ENCODE peak calls at places on chromosomes 6 and 20, in eight cellular contexts. One of them, this sample, is unnamed.

GRCh38 chr20:23622839-23623343 is 14.9 kb downstream of the CST3 start:
- DNase-seq in NCI-H1105 treated with DMSO at 0.1 percent for 48 hours: no peak
- DNase-seq in EL: peak; percentile 87
- DNase-seq in brain microvascular endothelial cell: peak; percentile 89
- DNase-seq in progenitor cell of endocrine pancreas: no peak
- DNase-seq in stimulated activated CD4-positive, alpha-beta T cell treated with anti-CD3 and anti-CD28 coated beads, Interleukin-2, amount 100 ng/mL, for 24 hours: no peak
- DNase-seq in left cardiac atrium: peak; percentile 86
- DNase-seq in AG09309: peak; percentile 57
- DNase-seq in this sample: peak; percentile 94

GRCh38 chr6:37058084-37058586 is 52.7 kb downstream of the FGD2 start:
- DNase-seq in stimulated activated CD4-positive, alpha-beta T cell treated with anti-CD3 and anti-CD28 coated beads, Interleukin-2, amount 100 ng/mL, for 24 hours: no peak
- DNase-seq in AG09309: no peak
- DNase-seq in left cardiac atrium: no peak
- DNase-seq in EL: peak; percentile 54
- DNase-seq in brain microvascular endothelial cell: no peak
- DNase-seq in progenitor cell of endocrine pancreas: no peak
- DNase-seq in NCI-H1105 treated with DMSO at 0.1 percent for 48 hours: no peak
- DNase-seq in this sample: peak; percentile 60

GRCh38 chr6:129416337-129416990 is 293.5 kb downstream of the ARHGAP18 start:
- DNase-seq in NCI-H1105 treated with DMSO at 0.1 percent for 48 hours: no peak
- DNase-seq in brain microvascular endothelial cell: no peak
- DNase-seq in progenitor cell of endocrine pancreas: no peak
- DNase-seq in stimulated activated CD4-positive, alpha-beta T cell treated with anti-CD3 and anti-CD28 coated beads, Interleukin-2, amount 100 ng/mL, for 24 hours: no peak
- DNase-seq in EL: no peak
- DNase-seq in AG09309: no peak
- DNase-seq in left cardiac atrium: peak; percentile 37
- DNase-seq in this sample: no peak

GRCh38 chr20:54062812-54063280 is 7.5 kb downstream of the BCAS1 start:
- DNase-seq in left cardiac atrium: no peak
- DNase-seq in NCI-H1105 treated with DMSO at 0.1 percent for 48 hours: peak; percentile 57
- DNase-seq in EL: peak; percentile 42
- DNase-seq in stimulated activated CD4-positive, alpha-beta T cell treated with anti-CD3 and anti-CD28 coated beads, Interleukin-2, amount 100 ng/mL, for 24 hours: no peak
- DNase-seq in brain microvascular endothelial cell: peak; percentile 8
- DNase-seq in progenitor cell of endocrine pancreas: no peak
- DNase-seq in AG09309: peak; percentile 38
- DNase-seq in this sample: no peak

GRCh38 chr20:38620501-38620900 is 18.9 kb downstream of the ARHGAP40 start:
- DNase-seq in stimulated activated CD4-positive, alpha-beta T cell treated with anti-CD3 and anti-CD28 coated beads, Interleukin-2, amount 100 ng/mL, for 24 hours: no peak
- DNase-seq in AG09309: no peak
- DNase-seq in EL: no peak
- DNase-seq in brain microvascular endothelial cell: no peak
- DNase-seq in NCI-H1105 treated with DMSO at 0.1 percent for 48 hours: no peak
- DNase-seq in left cardiac atrium: no peak
- DNase-seq in progenitor cell of endocrine pancreas: no peak
- DNase-seq in this sample: no peak

GRCh38 chr6:144194293-144194828 is 44.0 kb downstream of the STX11 start:
- DNase-seq in NCI-H1105 treated with DMSO at 0.1 percent for 48 hours: no peak
- DNase-seq in stimulated activated CD4-positive, alpha-beta T cell treated with anti-CD3 and anti-CD28 coated beads, Interleukin-2, amount 100 ng/mL, for 24 hours: no peak
- DNase-seq in EL: no peak
- DNase-seq in AG09309: no peak
- DNase-seq in progenitor cell of endocrine pancreas: no peak
- DNase-seq in brain microvascular endothelial cell: no peak
- DNase-seq in left cardiac atrium: no peak
- DNase-seq in this sample: no peak

GRCh38 chr20:57043669-57044268 is 222.7 kb downstream of the BMP7 start:
- DNase-seq in NCI-H1105 treated with DMSO at 0.1 percent for 48 hours: no peak
- DNase-seq in AG09309: no peak
- DNase-seq in stimulated activated CD4-positive, alpha-beta T cell treated with anti-CD3 and anti-CD28 coated beads, Interleukin-2, amount 100 ng/mL, for 24 hours: no peak
- DNase-seq in EL: no peak
- DNase-seq in progenitor cell of endocrine pancreas: no peak
- DNase-seq in brain microvascular endothelial cell: no peak
- DNase-seq in left cardiac atrium: no peak
- DNase-seq in this sample: no peak

GRCh38 chr6:50842446-50842845 is 23.8 kb downstream of the TFAP2B start:
- DNase-seq in AG09309: no peak
- DNase-seq in progenitor cell of endocrine pancreas: no peak
- DNase-seq in left cardiac atrium: no peak
- DNase-seq in NCI-H1105 treated with DMSO at 0.1 percent for 48 hours: no peak
- DNase-seq in EL: no peak
- DNase-seq in brain microvascular endothelial cell: no peak
- DNase-seq in stimulated activated CD4-positive, alpha-beta T cell treated with anti-CD3 and anti-CD28 coated beads, Interleukin-2, amount 100 ng/mL, for 24 hours: no peak
- DNase-seq in this sample: no peak

GRCh38 chr6:1670711-1671462 is 61.2 kb downstream of the FOXC1 start:
- DNase-seq in progenitor cell of endocrine pancreas: no peak
- DNase-seq in NCI-H1105 treated with DMSO at 0.1 percent for 48 hours: no peak
- DNase-seq in EL: peak; percentile 77
- DNase-seq in left cardiac atrium: no peak
- DNase-seq in AG09309: no peak
- DNase-seq in stimulated activated CD4-positive, alpha-beta T cell treated with anti-CD3 and anti-CD28 coated beads, Interleukin-2, amount 100 ng/mL, for 24 hours: no peak
- DNase-seq in brain microvascular endothelial cell: peak; percentile 51
- DNase-seq in this sample: peak; percentile 67

GRCh38 chr6:32432050-32432450 is 7.6 kb upstream of the HLA-DRA start:
- DNase-seq in brain microvascular endothelial cell: no peak
- DNase-seq in stimulated activated CD4-positive, alpha-beta T cell treated with anti-CD3 and anti-CD28 coated beads, Interleukin-2, amount 100 ng/mL, for 24 hours: no peak
- DNase-seq in left cardiac atrium: no peak
- DNase-seq in NCI-H1105 treated with DMSO at 0.1 percent for 48 hours: peak; percentile 26
- DNase-seq in AG09309: no peak
- DNase-seq in EL: peak; percentile 19
- DNase-seq in progenitor cell of endocrine pancreas: no peak
- DNase-seq in this sample: peak; percentile 61

GRCh38 chr20:23086056-23086551 is at the start of gene CD93:
- DNase-seq in AG09309: no peak
- DNase-seq in progenitor cell of endocrine pancreas: no peak
- DNase-seq in left cardiac atrium: peak; percentile 76
- DNase-seq in stimulated activated CD4-positive, alpha-beta T cell treated with anti-CD3 and anti-CD28 coated beads, Interleukin-2, amount 100 ng/mL, for 24 hours: peak; percentile 18
- DNase-seq in NCI-H1105 treated with DMSO at 0.1 percent for 48 hours: no peak
- DNase-seq in EL: no peak
- DNase-seq in brain microvascular endothelial cell: peak; percentile 58
- DNase-seq in this sample: peak; percentile 88

GRCh38 chr20:58212636-58213035 is 15.8 kb downstream of the ANKRD60 start:
- DNase-seq in progenitor cell of endocrine pancreas: no peak
- DNase-seq in left cardiac atrium: no peak
- DNase-seq in stimulated activated CD4-positive, alpha-beta T cell treated with anti-CD3 and anti-CD28 coated beads, Interleukin-2, amount 100 ng/mL, for 24 hours: no peak
- DNase-seq in AG09309: no peak
- DNase-seq in EL: no peak
- DNase-seq in NCI-H1105 treated with DMSO at 0.1 percent for 48 hours: peak; percentile 19
- DNase-seq in brain microvascular endothelial cell: no peak
- DNase-seq in this sample: no peak

GRCh38 chr20:49870261-49870660 is 45.1 kb downstream of the SPATA2 start:
- DNase-seq in stimulated activated CD4-positive, alpha-beta T cell treated with anti-CD3 and anti-CD28 coated beads, Interleukin-2, amount 100 ng/mL, for 24 hours: no peak
- DNase-seq in NCI-H1105 treated with DMSO at 0.1 percent for 48 hours: no peak
- DNase-seq in progenitor cell of endocrine pancreas: no peak
- DNase-seq in EL: no peak
- DNase-seq in left cardiac atrium: no peak
- DNase-seq in AG09309: no peak
- DNase-seq in brain microvascular endothelial cell: no peak
- DNase-seq in this sample: no peak

GRCh38 chr6:4180653-4181255 is 45.4 kb upstream of the ECI2 start:
- DNase-seq in stimulated activated CD4-positive, alpha-beta T cell treated with anti-CD3 and anti-CD28 coated beads, Interleukin-2, amount 100 ng/mL, for 24 hours: no peak
- DNase-seq in EL: peak; percentile 25
- DNase-seq in progenitor cell of endocrine pancreas: no peak
- DNase-seq in AG09309: peak; percentile 18
- DNase-seq in NCI-H1105 treated with DMSO at 0.1 percent for 48 hours: no peak
- DNase-seq in brain microvascular endothelial cell: no peak
- DNase-seq in left cardiac atrium: no peak
- DNase-seq in this sample: peak; percentile 78

GRCh38 chr6:37209461-37210205 is 39.7 kb downstream of the PIM1 start:
- DNase-seq in NCI-H1105 treated with DMSO at 0.1 percent for 48 hours: no peak
- DNase-seq in brain microvascular endothelial cell: no peak
- DNase-seq in AG09309: no peak
- DNase-seq in left cardiac atrium: no peak
- DNase-seq in progenitor cell of endocrine pancreas: no peak
- DNase-seq in EL: peak; percentile 15
- DNase-seq in stimulated activated CD4-positive, alpha-beta T cell treated with anti-CD3 and anti-CD28 coated beads, Interleukin-2, amount 100 ng/mL, for 24 hours: peak; percentile 40
- DNase-seq in this sample: no peak

GRCh38 chr6:9086331-9086730 is 651.0 kb upstream of the SLC35B3 start:
- DNase-seq in left cardiac atrium: no peak
- DNase-seq in progenitor cell of endocrine pancreas: no peak
- DNase-seq in stimulated activated CD4-positive, alpha-beta T cell treated with anti-CD3 and anti-CD28 coated beads, Interleukin-2, amount 100 ng/mL, for 24 hours: no peak
- DNase-seq in NCI-H1105 treated with DMSO at 0.1 percent for 48 hours: no peak
- DNase-seq in EL: peak; percentile 63
- DNase-seq in brain microvascular endothelial cell: no peak
- DNase-seq in AG09309: no peak
- DNase-seq in this sample: no peak

GRCh38 chr6:155387551-155387950 is 68.1 kb downstream of the NOX3 start:
- DNase-seq in left cardiac atrium: no peak
- DNase-seq in stimulated activated CD4-positive, alpha-beta T cell treated with anti-CD3 and anti-CD28 coated beads, Interleukin-2, amount 100 ng/mL, for 24 hours: no peak
- DNase-seq in progenitor cell of endocrine pancreas: no peak
- DNase-seq in AG09309: no peak
- DNase-seq in NCI-H1105 treated with DMSO at 0.1 percent for 48 hours: no peak
- DNase-seq in EL: no peak
- DNase-seq in brain microvascular endothelial cell: no peak
- DNase-seq in this sample: no peak

GRCh38 chr6:117951783-117952182 is 44.7 kb downstream of the SLC35F1 start:
- DNase-seq in left cardiac atrium: no peak
- DNase-seq in AG09309: no peak
- DNase-seq in EL: no peak
- DNase-seq in brain microvascular endothelial cell: no peak
- DNase-seq in progenitor cell of endocrine pancreas: no peak
- DNase-seq in NCI-H1105 treated with DMSO at 0.1 percent for 48 hours: no peak
- DNase-seq in stimulated activated CD4-positive, alpha-beta T cell treated with anti-CD3 and anti-CD28 coated beads, Interleukin-2, amount 100 ng/mL, for 24 hours: no peak
- DNase-seq in this sample: no peak

GRCh38 chr6:19999319-20000191 is 162.4 kb downstream of the ID4 start:
- DNase-seq in left cardiac atrium: no peak
- DNase-seq in AG09309: no peak
- DNase-seq in EL: peak; percentile 59
- DNase-seq in stimulated activated CD4-positive, alpha-beta T cell treated with anti-CD3 and anti-CD28 coated beads, Interleukin-2, amount 100 ng/mL, for 24 hours: peak; percentile 14
- DNase-seq in NCI-H1105 treated with DMSO at 0.1 percent for 48 hours: no peak
- DNase-seq in progenitor cell of endocrine pancreas: no peak
- DNase-seq in brain microvascular endothelial cell: peak; percentile 33
- DNase-seq in this sample: no peak

GRCh38 chr20:38700146-38700545 is 24.1 kb upstream of the SLC32A1 start:
- DNase-seq in progenitor cell of endocrine pancreas: no peak
- DNase-seq in brain microvascular endothelial cell: no peak
- DNase-seq in EL: no peak
- DNase-seq in left cardiac atrium: no peak
- DNase-seq in stimulated activated CD4-positive, alpha-beta T cell treated with anti-CD3 and anti-CD28 coated beads, Interleukin-2, amount 100 ng/mL, for 24 hours: no peak
- DNase-seq in NCI-H1105 treated with DMSO at 0.1 percent for 48 hours: no peak
- DNase-seq in AG09309: no peak
- DNase-seq in this sample: no peak

GRCh38 chr6:52297433-52297832 is 12.9 kb upstream of the MCM3 start:
- DNase-seq in EL: no peak
- DNase-seq in NCI-H1105 treated with DMSO at 0.1 percent for 48 hours: no peak
- DNase-seq in brain microvascular endothelial cell: no peak
- DNase-seq in left cardiac atrium: no peak
- DNase-seq in stimulated activated CD4-positive, alpha-beta T cell treated with anti-CD3 and anti-CD28 coated beads, Interleukin-2, amount 100 ng/mL, for 24 hours: no peak
- DNase-seq in AG09309: no peak
- DNase-seq in progenitor cell of endocrine pancreas: no peak
- DNase-seq in this sample: no peak

GRCh38 chr20:19867940-19868371 is 109.9 kb downstream of the RIN2 start:
- DNase-seq in left cardiac atrium: no peak
- DNase-seq in brain microvascular endothelial cell: no peak
- DNase-seq in progenitor cell of endocrine pancreas: no peak
- DNase-seq in stimulated activated CD4-positive, alpha-beta T cell treated with anti-CD3 and anti-CD28 coated beads, Interleukin-2, amount 100 ng/mL, for 24 hours: no peak
- DNase-seq in NCI-H1105 treated with DMSO at 0.1 percent for 48 hours: no peak
- DNase-seq in EL: no peak
- DNase-seq in AG09309: peak; percentile 83
- DNase-seq in this sample: no peak

GRCh38 chr20:4603724-4604123 is 118.0 kb upstream of the PRND start:
- DNase-seq in AG09309: no peak
- DNase-seq in NCI-H1105 treated with DMSO at 0.1 percent for 48 hours: no peak
- DNase-seq in progenitor cell of endocrine pancreas: no peak
- DNase-seq in EL: peak; percentile 70
- DNase-seq in brain microvascular endothelial cell: no peak
- DNase-seq in left cardiac atrium: no peak
- DNase-seq in stimulated activated CD4-positive, alpha-beta T cell treated with anti-CD3 and anti-CD28 coated beads, Interleukin-2, amount 100 ng/mL, for 24 hours: no peak
- DNase-seq in this sample: no peak

GRCh38 chr20:54133434-54134427 is 40.1 kb downstream of the CYP24A1 start:
- DNase-seq in stimulated activated CD4-positive, alpha-beta T cell treated with anti-CD3 and anti-CD28 coated beads, Interleukin-2, amount 100 ng/mL, for 24 hours: no peak
- DNase-seq in EL: peak; percentile 49
- DNase-seq in left cardiac atrium: no peak
- DNase-seq in NCI-H1105 treated with DMSO at 0.1 percent for 48 hours: no peak
- DNase-seq in AG09309: no peak
- DNase-seq in progenitor cell of endocrine pancreas: no peak
- DNase-seq in brain microvascular endothelial cell: no peak
- DNase-seq in this sample: no peak

GRCh38 chr20:4613718-4614620 is 107.7 kb upstream of the PRND start:
- DNase-seq in NCI-H1105 treated with DMSO at 0.1 percent for 48 hours: peak; percentile 78
- DNase-seq in left cardiac atrium: peak; percentile 43
- DNase-seq in EL: peak; percentile 56
- DNase-seq in stimulated activated CD4-positive, alpha-beta T cell treated with anti-CD3 and anti-CD28 coated beads, Interleukin-2, amount 100 ng/mL, for 24 hours: peak; percentile 62
- DNase-seq in AG09309: no peak
- DNase-seq in progenitor cell of endocrine pancreas: no peak
- DNase-seq in brain microvascular endothelial cell: peak; percentile 44
- DNase-seq in this sample: no peak

GRCh38 chr20:47989957-47990356 is 204.7 kb upstream of the SULF2 start:
- DNase-seq in EL: no peak
- DNase-seq in stimulated activated CD4-positive, alpha-beta T cell treated with anti-CD3 and anti-CD28 coated beads, Interleukin-2, amount 100 ng/mL, for 24 hours: no peak
- DNase-seq in left cardiac atrium: no peak
- DNase-seq in NCI-H1105 treated with DMSO at 0.1 percent for 48 hours: peak; percentile 62
- DNase-seq in AG09309: no peak
- DNase-seq in brain microvascular endothelial cell: no peak
- DNase-seq in progenitor cell of endocrine pancreas: no peak
- DNase-seq in this sample: no peak

GRCh38 chr6:168156742-168157265 is 77.8 kb upstream of the FRMD1 start:
- DNase-seq in stimulated activated CD4-positive, alpha-beta T cell treated with anti-CD3 and anti-CD28 coated beads, Interleukin-2, amount 100 ng/mL, for 24 hours: no peak
- DNase-seq in left cardiac atrium: no peak
- DNase-seq in NCI-H1105 treated with DMSO at 0.1 percent for 48 hours: no peak
- DNase-seq in AG09309: no peak
- DNase-seq in progenitor cell of endocrine pancreas: no peak
- DNase-seq in EL: no peak
- DNase-seq in brain microvascular endothelial cell: no peak
- DNase-seq in this sample: no peak

GRCh38 chr6:170035896-170036295 is 255.0 kb downstream of the DLL1 start:
- DNase-seq in brain microvascular endothelial cell: no peak
- DNase-seq in EL: no peak
- DNase-seq in progenitor cell of endocrine pancreas: no peak
- DNase-seq in stimulated activated CD4-positive, alpha-beta T cell treated with anti-CD3 and anti-CD28 coated beads, Interleukin-2, amount 100 ng/mL, for 24 hours: no peak
- DNase-seq in NCI-H1105 treated with DMSO at 0.1 percent for 48 hours: no peak
- DNase-seq in AG09309: no peak
- DNase-seq in left cardiac atrium: no peak
- DNase-seq in this sample: peak; percentile 14

This sample was measured in osteoblast.